ENCODE peak calls at places on chromosomes 4 and X, in ten cellular contexts. Z is HT-29, V is ELR, K is GDM1, B is mucosa of gallbladder, I is OCI-LY7, F is left colon, E is lung microvascular endothelial cell, L is DMS153, U is HT1080. M is an unnamed sample.
A peak's percentile ranks its signal among the peaks of the same experiment; 100 is the strongest.

GRCh38 chr4:177227636-177228035 is 82.0 kb upstream of the NEIL3 start:
- DNase-seq in V (no peak), L (no peak), E (no peak), K (no peak), F (no peak), U (no peak), I (no peak), Z (no peak), B (no peak), M (no peak)

GRCh38 chr4:15695240-15695699 is 7.6 kb upstream of the BST1 start:
- DNase-seq in L (no peak), E (no peak), B (no peak), V (peak; percentile 98), Z (no peak), U (peak; percentile 100), K (no peak), I (no peak), F (no peak), M (peak; percentile 98)

GRCh38 chr4:30879841-30880240 is 159.7 kb downstream of the PCDH7 start:
- DNase-seq in E (no peak), F (no peak), B (no peak), V (peak; percentile 19), L (no peak), U (no peak), I (no peak), K (no peak), Z (no peak), M (no peak)

GRCh38 chrX:40845331-40845911 is 110.1 kb upstream of the MED14 start:
- DNase-seq in V (peak; percentile 87), I (no peak), B (peak; percentile 23), Z (no peak), L (no peak), F (no peak), E (peak; percentile 72), K (no peak), U (peak; percentile 75), M (peak; percentile 88)

GRCh38 chr4:185254434-185254833 is 45.0 kb downstream of the SNX25 start:
- DNase-seq in K (no peak), L (no peak), E (no peak), V (no peak), I (no peak), U (peak; percentile 21), Z (no peak), B (no peak), F (no peak), M (peak; percentile 61)

GRCh38 chr4:1033840-1034551 is 22.6 kb downstream of the FGFRL1 start:
- DNase-seq in L (no peak), B (no peak), E (no peak), V (no peak), U (no peak), Z (peak; percentile 49), K (no peak), F (peak; percentile 38), I (no peak), M (no peak)

GRCh38 chrX:12825801-12826200 is 34.6 kb downstream of the PRPS2 start:
- DNase-seq in K (no peak), B (no peak), V (peak; percentile 75), E (peak; percentile 81), F (no peak), Z (peak; percentile 4), I (no peak), L (no peak), U (peak; percentile 45), M (peak; percentile 91)

GRCh38 chr4:186781032-186781917 is 57.6 kb upstream of the FAT1 start:
- DNase-seq in V (peak; percentile 78), L (no peak), B (no peak), E (no peak), I (no peak), Z (peak; percentile 75), K (no peak), F (no peak), U (peak; percentile 81), M (peak; percentile 61)

GRCh38 chr4:19236473-19236872 is 1015.2 kb upstream of the SLIT2 start:
- DNase-seq in L (no peak), V (no peak), U (no peak), E (no peak), Z (no peak), F (no peak), I (no peak), B (no peak), K (no peak), M (no peak)

GRCh38 chr4:57037982-57038604 is 59.4 kb downstream of the POLR2B start:
- DNase-seq in I (peak; percentile 19), E (peak; percentile 78), F (peak; percentile 70), K (no peak), Z (peak; percentile 51), U (peak; percentile 45), L (no peak), B (peak; percentile 54), V (peak; percentile 65), M (no peak)

GRCh38 chr4:7031526-7032449 is 11.4 kb upstream of the TADA2B start:
- DNase-seq in B (no peak), I (no peak), U (no peak), E (no peak), Z (no peak), V (no peak), L (no peak), F (no peak), K (no peak), M (peak; percentile 49)

GRCh38 chrX:65406532-65406931 is 128.1 kb downstream of the LAS1L start:
- DNase-seq in B (no peak), E (no peak), L (no peak), V (no peak), U (no peak), Z (no peak), K (no peak), I (no peak), F (no peak), M (no peak)

GRCh38 chr4:17577660-17578481 is 873 bp downstream of the LAP3 start:
- DNase-seq in L (no peak), V (peak; percentile 46), E (peak; percentile 5), Z (peak; percentile 57), F (peak; percentile 66), B (peak; percentile 22), I (peak; percentile 47), K (no peak), U (peak; percentile 27), M (peak; percentile 11)

GRCh38 chr4:185134176-185134869 is 8.7 kb upstream of the SLC25A4 start:
- DNase-seq in F (no peak), I (peak; percentile 71), Z (peak; percentile 57), L (no peak), U (peak; percentile 44), V (peak; percentile 69), E (peak; percentile 70), B (no peak), K (no peak), M (peak; percentile 56)

GRCh38 chr4:151226004-151226932 is 50.7 kb upstream of the PRSS48 start:
- DNase-seq in V (peak; percentile 84), I (no peak), F (no peak), K (no peak), B (no peak), U (peak; percentile 88), E (peak; percentile 80), L (no peak), Z (no peak), M (peak; percentile 86)

GRCh38 chrX:10821293-10821692 is 200.9 kb upstream of the MID1 start:
- DNase-seq in Z (no peak), B (no peak), L (no peak), F (no peak), V (no peak), E (no peak), U (no peak), K (no peak), I (no peak), M (no peak)

GRCh38 chrX:136525738-136526606 is 6.0 kb upstream of the VGLL1 start:
- DNase-seq in E (peak; percentile 46), F (peak; percentile 55), B (peak; percentile 82), K (no peak), L (peak; percentile 7), I (no peak), Z (peak; percentile 87), U (peak; percentile 75), V (peak; percentile 56), M (peak; percentile 82)

GRCh38 chr4:122539861-122540465 is 80.9 kb downstream of the IL21 start:
- DNase-seq in E (peak; percentile 2), I (no peak), B (no peak), F (no peak), V (no peak), Z (no peak), L (no peak), K (no peak), U (peak; percentile 35), M (peak; percentile 80)

GRCh38 chrX:123860506-123860840 is 620 bp downstream of the XIAP start:
- DNase-seq in F (peak; percentile 52), L (peak; percentile 29), E (peak; percentile 85), V (peak; percentile 56), I (peak; percentile 52), K (no peak), Z (peak; percentile 66), U (peak; percentile 52), B (peak; percentile 14), M (peak; percentile 43)

GRCh38 chr4:80500593-80500992 is 165.1 kb downstream of the CFAP299 start:
- DNase-seq in I (peak; percentile 35), F (no peak), E (no peak), Z (no peak), U (peak; percentile 22), L (no peak), K (peak; percentile 2), V (no peak), B (no peak), M (no peak)